ENCODE peak calls at places on chromosomes 3 and 15, in five cellular contexts. Z, O, M, C and U are unnamed samples.

GRCh38 chr3:42742688-42743087 is 30.4 kb downstream of the CCDC13 start:
- DNase-seq in Z (no peak), C (no peak), M (no peak), O (no peak), U (no peak)

GRCh38 chr3:142818651-142819050 is 70.2 kb downstream of the PCOLCE2 start:
- DNase-seq in O (no peak), M (no peak), Z (no peak), C (no peak), U (no peak)

GRCh38 chr15:43276563-43277200 is 10.0 kb upstream of the TGM5 start:
- DNase-seq in M (no peak), Z (no peak), O (no peak), C (no peak), U (no peak)

GRCh38 chr15:85676332-85676731 is 118.4 kb downstream of the KLHL25 start:
- DNase-seq in O (no peak), Z (no peak), M (no peak), C (no peak), U (no peak)

GRCh38 chr3:100833483-100833882 is 124.2 kb downstream of the TFG start:
- DNase-seq in C (no peak), O (no peak), M (peak; percentile 17), Z (peak; percentile 64), U (no peak)

GRCh38 chr3:130260821-130261402 is 84.6 kb upstream of the COL6A5 start:
- DNase-seq in M (no peak), C (no peak), O (no peak), Z (no peak), U (no peak)

GRCh38 chr3:121651684-121652083 is 9.0 kb downstream of the HCLS1 start:
- DNase-seq in Z (peak; percentile 67), O (peak; percentile 24), M (peak; percentile 24), C (no peak), U (no peak)

GRCh38 chr15:76885212-76885611 is 19.9 kb downstream of the SCAPER start:
- DNase-seq in O (no peak), Z (no peak), C (no peak), M (no peak), U (no peak)

GRCh38 chr3:155449613-155450267 is 156.3 kb upstream of the STRIT1 start:
- DNase-seq in Z (no peak), M (no peak), O (no peak), C (no peak), U (no peak)

GRCh38 chr15:77643764-77644163 is 11.1 kb upstream of the LINGO1 start:
- DNase-seq in Z (no peak), M (no peak), C (no peak), O (no peak), U (no peak)

GRCh38 chr3:9783954-9784353 is 8.3 kb downstream of the TADA3 start:
- DNase-seq in Z (no peak), C (no peak), O (no peak), M (no peak), U (no peak)

GRCh38 chr3:51099794-51100542 is 285.1 kb upstream of the MANF start:
- DNase-seq in O (peak; percentile 63), C (peak; percentile 47), Z (peak; percentile 50), M (peak; percentile 57), U (no peak)

GRCh38 chr3:168398371-168399030 is 302.8 kb upstream of the GOLIM4 start:
- DNase-seq in Z (no peak), O (peak; percentile 40), C (no peak), M (no peak), U (no peak)

GRCh38 chr3:61669676-61670299 is 108.4 kb downstream of the PTPRG start:
- DNase-seq in C (no peak), Z (no peak), O (no peak), M (peak; percentile 63), U (no peak)

GRCh38 chr15:60442763-60443162 is 36.2 kb downstream of the ICE2 start:
- DNase-seq in Z (no peak), M (peak; percentile 62), O (peak; percentile 55), C (no peak), U (no peak)

GRCh38 chr3:13674538-13675185 is 125.7 kb downstream of the FBLN2 start:
- DNase-seq in Z (no peak), O (no peak), C (no peak), M (no peak), U (no peak)

GRCh38 chr15:72540606-72541237 is 66.6 kb downstream of the ARIH1 start:
- DNase-seq in C (no peak), Z (no peak), O (no peak), M (no peak), U (no peak)

GRCh38 chr3:18237251-18238005 is 187.7 kb downstream of the SATB1 start:
- DNase-seq in C (no peak), Z (peak; percentile 9), O (peak; percentile 41), M (peak; percentile 56), U (no peak)